ENCODE peak calls at places on chromosome 14, in eight cellular contexts. One of them, this sample, is unnamed.
A peak's percentile ranks its signal among the peaks of the same experiment; 100 is the strongest.

GRCh38 chr14:38808734-38809455 is 294.1 kb downstream of the SEC23A start:
- DNase-seq in effector CD4-positive, alpha-beta T cell: no peak
- DNase-seq in activated naive CD8-positive, alpha-beta T cell treated with anti-CD3 and anti-CD28 coated beads, Interleukin-2, amount 50 U/mL, for 24 hours: no peak
- DNase-seq in A172: no peak
- DNase-seq in NCI-H1694 treated with DMSO at 0.1 percent for 48 hours: no peak
- DNase-seq in fibroblast of villous mesenchyme: no peak
- DNase-seq in HFFc6: no peak
- DNase-seq in RPMI7951: no peak
- DNase-seq in this sample: no peak

GRCh38 chr14:61145258-61145902 is 135.8 kb downstream of the TMEM30B start:
- DNase-seq in effector CD4-positive, alpha-beta T cell: no peak
- DNase-seq in activated naive CD8-positive, alpha-beta T cell treated with anti-CD3 and anti-CD28 coated beads, Interleukin-2, amount 50 U/mL, for 24 hours: no peak
- DNase-seq in A172: peak; percentile 46
- DNase-seq in NCI-H1694 treated with DMSO at 0.1 percent for 48 hours: no peak
- DNase-seq in fibroblast of villous mesenchyme: peak; percentile 90
- DNase-seq in HFFc6: peak; percentile 89
- DNase-seq in RPMI7951: peak; percentile 91
- DNase-seq in this sample: no peak

GRCh38 chr14:54662491-54663116 is 95.7 kb downstream of the SAMD4A start:
- DNase-seq in effector CD4-positive, alpha-beta T cell: no peak
- DNase-seq in activated naive CD8-positive, alpha-beta T cell treated with anti-CD3 and anti-CD28 coated beads, Interleukin-2, amount 50 U/mL, for 24 hours: no peak
- DNase-seq in A172: no peak
- DNase-seq in NCI-H1694 treated with DMSO at 0.1 percent for 48 hours: no peak
- DNase-seq in fibroblast of villous mesenchyme: no peak
- DNase-seq in HFFc6: no peak
- DNase-seq in RPMI7951: no peak
- DNase-seq in this sample: no peak

GRCh38 chr14:71394386-71394785 is 487.1 kb downstream of the PCNX1 start:
- DNase-seq in effector CD4-positive, alpha-beta T cell: no peak
- DNase-seq in activated naive CD8-positive, alpha-beta T cell treated with anti-CD3 and anti-CD28 coated beads, Interleukin-2, amount 50 U/mL, for 24 hours: no peak
- DNase-seq in A172: no peak
- DNase-seq in NCI-H1694 treated with DMSO at 0.1 percent for 48 hours: no peak
- DNase-seq in fibroblast of villous mesenchyme: no peak
- DNase-seq in HFFc6: no peak
- DNase-seq in RPMI7951: no peak
- DNase-seq in this sample: no peak

GRCh38 chr14:96792581-96792980 is 4.6 kb upstream of the VRK1 start:
- DNase-seq in effector CD4-positive, alpha-beta T cell: no peak
- DNase-seq in activated naive CD8-positive, alpha-beta T cell treated with anti-CD3 and anti-CD28 coated beads, Interleukin-2, amount 50 U/mL, for 24 hours: no peak
- DNase-seq in A172: no peak
- DNase-seq in NCI-H1694 treated with DMSO at 0.1 percent for 48 hours: no peak
- DNase-seq in fibroblast of villous mesenchyme: no peak
- DNase-seq in HFFc6: no peak
- DNase-seq in RPMI7951: no peak
- DNase-seq in this sample: no peak

GRCh38 chr14:37824936-37825698 is 229.7 kb downstream of the TTC6 start:
- DNase-seq in effector CD4-positive, alpha-beta T cell: no peak
- DNase-seq in activated naive CD8-positive, alpha-beta T cell treated with anti-CD3 and anti-CD28 coated beads, Interleukin-2, amount 50 U/mL, for 24 hours: no peak
- DNase-seq in A172: no peak
- DNase-seq in NCI-H1694 treated with DMSO at 0.1 percent for 48 hours: peak; percentile 35
- DNase-seq in fibroblast of villous mesenchyme: no peak
- DNase-seq in HFFc6: no peak
- DNase-seq in RPMI7951: peak; percentile 0
- DNase-seq in this sample: no peak

GRCh38 chr14:69666698-69667211 is 55.4 kb downstream of the SUSD6 start:
- DNase-seq in effector CD4-positive, alpha-beta T cell: no peak
- DNase-seq in activated naive CD8-positive, alpha-beta T cell treated with anti-CD3 and anti-CD28 coated beads, Interleukin-2, amount 50 U/mL, for 24 hours: no peak
- DNase-seq in A172: no peak
- DNase-seq in NCI-H1694 treated with DMSO at 0.1 percent for 48 hours: no peak
- DNase-seq in fibroblast of villous mesenchyme: no peak
- DNase-seq in HFFc6: peak; percentile 5
- DNase-seq in RPMI7951: no peak
- DNase-seq in this sample: no peak

GRCh38 chr14:50340945-50341344 is 28.8 kb downstream of the DMAC2L start:
- DNase-seq in effector CD4-positive, alpha-beta T cell: no peak
- DNase-seq in activated naive CD8-positive, alpha-beta T cell treated with anti-CD3 and anti-CD28 coated beads, Interleukin-2, amount 50 U/mL, for 24 hours: peak; percentile 20
- DNase-seq in A172: no peak
- DNase-seq in NCI-H1694 treated with DMSO at 0.1 percent for 48 hours: no peak
- DNase-seq in fibroblast of villous mesenchyme: no peak
- DNase-seq in HFFc6: no peak
- DNase-seq in RPMI7951: no peak
- DNase-seq in this sample: no peak

GRCh38 chr14:72605921-72606220 is 288.0 kb downstream of the DPF3 start:
- DNase-seq in effector CD4-positive, alpha-beta T cell: no peak
- DNase-seq in activated naive CD8-positive, alpha-beta T cell treated with anti-CD3 and anti-CD28 coated beads, Interleukin-2, amount 50 U/mL, for 24 hours: no peak
- DNase-seq in A172: no peak
- DNase-seq in NCI-H1694 treated with DMSO at 0.1 percent for 48 hours: no peak
- DNase-seq in fibroblast of villous mesenchyme: no peak
- DNase-seq in HFFc6: no peak
- DNase-seq in RPMI7951: no peak
- DNase-seq in this sample: no peak

GRCh38 chr14:54637829-54638446 is 71.0 kb downstream of the SAMD4A start:
- DNase-seq in effector CD4-positive, alpha-beta T cell: no peak
- DNase-seq in activated naive CD8-positive, alpha-beta T cell treated with anti-CD3 and anti-CD28 coated beads, Interleukin-2, amount 50 U/mL, for 24 hours: no peak
- DNase-seq in A172: no peak
- DNase-seq in NCI-H1694 treated with DMSO at 0.1 percent for 48 hours: no peak
- DNase-seq in fibroblast of villous mesenchyme: peak; percentile 75
- DNase-seq in HFFc6: peak; percentile 53
- DNase-seq in RPMI7951: peak; percentile 83
- DNase-seq in this sample: no peak

GRCh38 chr14:104510794-104511611 is 68.6 kb upstream of the C14orf180 start:
- DNase-seq in effector CD4-positive, alpha-beta T cell: no peak
- DNase-seq in activated naive CD8-positive, alpha-beta T cell treated with anti-CD3 and anti-CD28 coated beads, Interleukin-2, amount 50 U/mL, for 24 hours: no peak
- DNase-seq in A172: no peak
- DNase-seq in NCI-H1694 treated with DMSO at 0.1 percent for 48 hours: peak; percentile 98
- DNase-seq in fibroblast of villous mesenchyme: no peak
- DNase-seq in HFFc6: no peak
- DNase-seq in RPMI7951: no peak
- DNase-seq in this sample: no peak